ENCODE peak calls at places on chromosomes 13 and 19, in eight cellular contexts. R, C, A, I, F, Z, D and S are unnamed samples.

GRCh38 chr13:110503037-110503901 is 58.3 kb downstream of the RAB20 start:
- DNase-seq in A (no peak), R (no peak), Z (no peak), F (peak), D (no peak), C (no peak), I (no peak), S (no peak)

GRCh38 chr13:83449666-83450395 is 432.4 kb downstream of the SLITRK1 start:
- DNase-seq in R (no peak), I (no peak), D (no peak), Z (no peak), A (no peak), F (peak), C (no peak), S (peak)

GRCh38 chr19:2260341-2260751 is 4.1 kb upstream of the JSRP1 start:
- DNase-seq in Z (no peak), C (no peak), A (no peak), I (no peak), D (no peak), R (no peak), F (peak), S (no peak)

GRCh38 chr19:4122480-4122879 is 1.4 kb downstream of the MAP2K2 start:
- DNase-seq in D (no peak), C (no peak), Z (no peak), A (no peak), I (no peak), F (no peak), R (no peak), S (no peak)

GRCh38 chr19:38270587-38271167 is 6.3 kb downstream of the SPINT2 start:
- DNase-seq in R (no peak), F (no peak), C (no peak), A (no peak), Z (no peak), D (no peak), I (no peak), S (no peak)

GRCh38 chr19:9917322-9917721 is 19.0 kb downstream of the OLFM2 start:
- DNase-seq in C (no peak), D (no peak), F (peak), R (no peak), Z (no peak), I (no peak), A (no peak), S (peak)

GRCh38 chr19:30411714-30412113 is 39.5 kb downstream of the ZNF536 start:
- DNase-seq in A (no peak), F (no peak), Z (no peak), C (no peak), R (no peak), I (no peak), D (no peak), S (no peak)

GRCh38 chr13:34654203-34654602 is 287.9 kb upstream of the NBEA start:
- DNase-seq in A (no peak), C (no peak), D (no peak), I (no peak), R (no peak), F (peak), Z (no peak), S (no peak)

GRCh38 chr19:30070970-30071632 is 129.1 kb downstream of the URI1 start:
- DNase-seq in Z (no peak), I (no peak), R (peak), F (no peak), D (no peak), C (no peak), A (no peak), S (no peak)

GRCh38 chr13:59447846-59448620 is 715.7 kb downstream of the DIAPH3 start:
- DNase-seq in F (peak), Z (no peak), A (no peak), I (peak), C (no peak), D (no peak), R (no peak), S (peak)

GRCh38 chr13:80337706-80338105 is 3.2 kb downstream of the SPRY2 start:
- DNase-seq in R (no peak), C (no peak), D (no peak), F (no peak), I (no peak), Z (no peak), A (no peak), S (peak)

GRCh38 chr19:19595171-19595701 is 23.3 kb downstream of the PBX4 start:
- DNase-seq in A (no peak), F (peak), Z (no peak), C (no peak), D (no peak), I (no peak), R (no peak), S (no peak)

GRCh38 chr19:51417107-51417806 is at the start of gene SIGLEC10:
- DNase-seq in D (peak), F (no peak), A (no peak), Z (peak), C (no peak), R (no peak), I (no peak), S (no peak)